ENCODE peak calls at places on chromosome 1, in four cellular contexts. O, F, Z and L are unnamed samples.

GRCh38 chr1:109532365-109533136 is 7.1 kb upstream of the GPR61 start:
- DNase-seq in O (peak; percentile 91), Z (peak; percentile 86), F (peak; percentile 88), L (peak; percentile 75)

GRCh38 chr1:24021403-24022266 is 41.5 kb upstream of the SRSF10 start:
- DNase-seq in O (no peak), Z (peak; percentile 52), F (no peak), L (peak; percentile 99)

GRCh38 chr1:234497589-234497988 is 18.6 kb upstream of the TARBP1 start:
- DNase-seq in Z (no peak), F (no peak), O (no peak), L (no peak)

GRCh38 chr1:192579319-192579738 is 3.8 kb downstream of the RGS1 start:
- DNase-seq in F (no peak), O (no peak), Z (no peak), L (no peak)

GRCh38 chr1:18091660-18092446 is 15.7 kb upstream of the IGSF21 start:
- DNase-seq in F (no peak), Z (no peak), O (peak; percentile 86), L (no peak)

GRCh38 chr1:186749820-186750219 is 69.6 kb upstream of the PTGS2 start:
- DNase-seq in F (no peak), Z (no peak), O (no peak), L (no peak)

GRCh38 chr1:156406229-156406628 is 37.2 kb downstream of the RHBG start:
- DNase-seq in O (no peak), F (no peak), Z (no peak), L (no peak)

GRCh38 chr1:21289127-21289526 is 1.1 kb downstream of the ECE1 start:
- DNase-seq in O (no peak), Z (no peak), F (no peak), L (no peak)

GRCh38 chr1:228365321-228366061 is 41.1 kb downstream of the TRIM11 start:
- DNase-seq in F (peak; percentile 47), O (no peak), Z (no peak), L (no peak)

GRCh38 chr1:11563560-11564069 is 84.7 kb downstream of the DISP3 start:
- DNase-seq in Z (no peak), F (no peak), O (no peak), L (no peak)

GRCh38 chr1:48062353-48062752 is 65.2 kb upstream of the TRABD2B start:
- DNase-seq in O (no peak), F (no peak), Z (peak; percentile 24), L (no peak)

GRCh38 chr1:86138746-86139145 is 17.8 kb downstream of the COL24A1 start:
- DNase-seq in Z (no peak), F (no peak), O (no peak), L (no peak)

GRCh38 chr1:87154351-87154750 is 174.3 kb upstream of the LMO4 start:
- DNase-seq in O (no peak), F (no peak), Z (no peak), L (no peak)

GRCh38 chr1:46520063-46520911 is 30.7 kb downstream of the DMBX1 start:
- DNase-seq in Z (no peak), O (peak; percentile 93), F (peak; percentile 58), L (peak; percentile 30)

GRCh38 chr1:225921734-225922709 is 2.0 kb downstream of the PYCR2 start:
- DNase-seq in O (no peak), Z (peak; percentile 72), F (no peak), L (no peak)

GRCh38 chr1:246565751-246566127 is 322 bp downstream of the TFB2M start:
- DNase-seq in Z (no peak), F (no peak), O (no peak), L (peak; percentile 53)